ENCODE peak calls at places on chromosome 18, in six cellular contexts. O is A549, Z is HepG2, F is K562, M is SK-N-SH, U is GM12878. P is an unnamed sample.

GRCh38 chr18:30280861-30281470 is 761.6 kb downstream of the DSC3 start:
- DNase-seq in O (peak), Z (peak), F (peak), M (peak), U (no peak), P (peak)

GRCh38 chr18:23662309-23663263 is at the start of gene ANKRD29:
- DNase-seq in O (peak), Z (no peak), F (no peak), M (peak), U (no peak), P (no peak)

GRCh38 chr18:14577971-14578370 is 34.6 kb upstream of the POTEC start:
- DNase-seq in O (no peak), Z (no peak), F (no peak), M (no peak), U (no peak), P (no peak)

GRCh38 chr18:7174359-7175107 is 56.4 kb upstream of the LRRC30 start:
- DNase-seq in O (no peak), Z (peak), F (no peak), M (peak), U (no peak), P (no peak)

GRCh38 chr18:32566960-32567359 is 96.3 kb upstream of the GAREM1 start:
- DNase-seq in O (no peak), Z (no peak), F (no peak), M (no peak), U (no peak), P (no peak)

GRCh38 chr18:40250218-40250617 is 1704.8 kb upstream of the PIK3C3 start:
- DNase-seq in O (no peak), Z (no peak), F (no peak), M (no peak), U (no peak), P (no peak)

GRCh38 chr18:61248589-61248988 is 84.6 kb upstream of the CDH20 start:
- DNase-seq in O (no peak), Z (no peak), F (no peak), M (no peak), U (no peak), P (no peak)

GRCh38 chr18:21389903-21390302 is 147.9 kb downstream of the GREB1L start:
- DNase-seq in O (no peak), Z (no peak), F (no peak), M (no peak), U (no peak), P (no peak)

GRCh38 chr18:13485182-13485581 is 241.2 kb downstream of the FAM210A start:
- DNase-seq in O (no peak), Z (no peak), F (no peak), M (no peak), U (no peak), P (no peak)

GRCh38 chr18:22667616-22668422 is 250.1 kb upstream of the CTAGE1 start:
- DNase-seq in O (peak), Z (no peak), F (peak), M (no peak), U (peak), P (peak)

GRCh38 chr18:45974088-45974536 is 7.0 kb upstream of the EPG5 start:
- DNase-seq in O (peak), Z (peak), F (peak), M (peak), U (peak), P (peak)

GRCh38 chr18:48842259-48843061 is 108.3 kb downstream of the SMAD7 start:
- DNase-seq in O (no peak), Z (no peak), F (peak), M (no peak), U (no peak), P (no peak)

GRCh38 chr18:26655614-26656400 is 107.5 kb upstream of the KCTD1 start:
- DNase-seq in O (peak), Z (no peak), F (no peak), M (peak), U (no peak), P (peak)

GRCh38 chr18:79589601-79590091 is 90.0 kb upstream of the CTDP1 start:
- DNase-seq in O (no peak), Z (no peak), F (no peak), M (no peak), U (no peak), P (no peak)

GRCh38 chr18:80067897-80068296 is 33.7 kb downstream of the RBFA start:
- DNase-seq in O (no peak), Z (no peak), F (no peak), M (no peak), U (no peak), P (no peak)

GRCh38 chr18:27605107-27605834 is 420.2 kb upstream of the CHST9 start:
- DNase-seq in O (peak), Z (peak), F (peak), M (peak), U (no peak), P (peak)

GRCh38 chr18:14922031-14922430 is 174.1 kb downstream of the ANKRD30B start:
- DNase-seq in O (no peak), Z (no peak), F (no peak), M (no peak), U (no peak), P (no peak)

GRCh38 chr18:21313576-21313975 is 71.5 kb downstream of the GREB1L start:
- DNase-seq in O (no peak), Z (no peak), F (no peak), M (no peak), U (no peak), P (no peak)

GRCh38 chr18:58535340-58536186 is 93.3 kb downstream of the ALPK2 start:
- DNase-seq in O (no peak), Z (no peak), F (no peak), M (no peak), U (peak), P (peak)

GRCh38 chr18:11826836-11827235 is 24.4 kb upstream of the CHMP1B start:
- DNase-seq in O (peak), Z (peak), F (no peak), M (no peak), U (no peak), P (no peak)

GRCh38 chr18:52903858-52904257 is 563.9 kb downstream of the DCC start:
- DNase-seq in O (peak), Z (peak), F (no peak), M (peak), U (no peak), P (no peak)

GRCh38 chr18:79775441-79776221 is 22.1 kb upstream of the KCNG2 start:
- DNase-seq in O (no peak), Z (no peak), F (no peak), M (no peak), U (no peak), P (no peak)

GRCh38 chr18:26746284-26747130 is 119.0 kb downstream of the AQP4 start:
- DNase-seq in O (peak), Z (peak), F (no peak), M (no peak), U (no peak), P (no peak)

GRCh38 chr18:58639751-58640427 is 11.0 kb upstream of the ALPK2 start:
- DNase-seq in O (no peak), Z (no peak), F (no peak), M (no peak), U (no peak), P (peak)

GRCh38 chr18:49537232-49537876 is 24.5 kb upstream of the LIPG start:
- DNase-seq in O (no peak), Z (no peak), F (no peak), M (no peak), U (no peak), P (no peak)

DNA sequence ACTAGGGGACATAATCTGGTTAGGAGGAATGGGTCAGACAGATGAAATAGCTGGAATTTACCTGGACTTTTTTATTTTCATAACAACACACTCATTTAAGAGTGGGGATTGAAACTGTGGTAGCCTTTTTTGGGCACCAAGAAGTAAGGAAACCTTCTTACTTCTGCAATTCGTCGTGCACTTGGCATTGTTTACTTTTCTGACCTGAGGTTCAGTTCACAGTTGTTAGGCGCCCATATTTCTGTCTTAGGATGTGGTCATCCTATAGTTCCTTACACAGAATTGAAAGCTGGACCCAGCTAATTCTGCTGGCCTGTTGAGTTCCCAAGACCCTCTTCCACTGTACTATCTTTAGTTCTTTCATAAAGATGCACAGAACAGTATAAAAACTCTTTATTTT is 72.9 kb downstream of the TMX3 start:
- DNase-seq in O (no peak), Z (no peak), F (no peak), M (no peak), U (no peak), P (no peak)
- TF ChIP-seq SMC3 in O (no peak), Z (no peak), F (no peak), M (no peak), U (no peak), P (no peak)

DNA sequence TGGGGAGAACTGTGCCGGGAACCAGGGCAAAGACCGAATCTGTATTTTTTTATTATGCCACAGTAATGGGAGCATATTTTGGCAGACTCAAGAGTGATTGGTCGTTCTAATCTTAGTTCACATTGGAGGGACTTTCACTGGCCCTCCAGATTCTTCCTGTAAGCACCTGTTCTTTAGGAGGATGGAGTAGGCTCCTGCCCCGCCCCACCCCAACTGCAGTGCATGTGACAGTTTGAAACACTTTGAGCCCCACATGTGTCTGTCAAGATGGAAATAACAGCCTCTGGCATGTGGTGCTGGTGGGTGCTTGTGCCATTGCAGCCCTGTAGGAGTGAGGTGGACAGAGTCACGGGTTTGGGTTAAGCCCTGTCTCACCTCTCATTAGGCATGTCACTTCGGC is 43.3 kb upstream of the TXNDC2 start:
- DNase-seq in O (no peak), Z (no peak), F (no peak), M (no peak), U (no peak), P (no peak)
- TF ChIP-seq SMC3 in O (no peak), Z (no peak), F (no peak), M (no peak), U (no peak), P (no peak)

GRCh38 chr18:75405341-75405740 is 22.2 kb downstream of the SMIM21 start:
- DNase-seq in O (no peak), Z (no peak), F (no peak), M (no peak), U (no peak), P (peak)
- TF ChIP-seq SMC3 in O (no peak), Z (no peak), F (no peak), M (no peak), U (no peak), P (no peak)

GRCh38 chr18:34506198-34506597 is 203.9 kb upstream of the DTNA start:
- DNase-seq in O (no peak), Z (no peak), F (no peak), M (no peak), U (no peak), P (no peak)
- TF ChIP-seq SMC3 in O (no peak), Z (no peak), F (no peak), M (no peak), U (no peak), P (no peak)

GRCh38 chr18:70991577-70991976 is 702.7 kb downstream of the SOCS6 start:
- DNase-seq in O (no peak), Z (no peak), F (no peak), M (no peak), U (no peak), P (peak)
- TF ChIP-seq SMC3 in O (no peak), Z (no peak), F (no peak), M (no peak), U (no peak), P (no peak)